ENCODE peak calls at places on chromosomes 4 and X, in eight cellular contexts. One of them, this sample, is unnamed.

GRCh38 chrX:10783451-10783995 is 163.1 kb upstream of the MID1 start:
- DNase-seq in heart right ventricle: no peak
- DNase-seq in CD4-positive, alpha-beta T cell: no peak
- DNase-seq in CD8-positive, alpha-beta T cell: no peak
- DNase-seq in AG04450: no peak
- DNase-seq in pancreas: no peak
- DNase-seq in WERI-Rb-1: no peak
- DNase-seq in OCI-LY7: no peak
- DNase-seq in this sample: no peak

GRCh38 chr4:56050584-56050983 is 101.8 kb downstream of the CEP135 start:
- DNase-seq in CD8-positive, alpha-beta T cell: no peak
- DNase-seq in CD4-positive, alpha-beta T cell: no peak
- DNase-seq in OCI-LY7: peak
- DNase-seq in AG04450: no peak
- DNase-seq in pancreas: no peak
- DNase-seq in WERI-Rb-1: no peak
- DNase-seq in heart right ventricle: no peak
- DNase-seq in this sample: no peak

GRCh38 chrX:13029831-13030771 is 14.3 kb downstream of the FAM9C start:
- DNase-seq in WERI-Rb-1: no peak
- DNase-seq in CD4-positive, alpha-beta T cell: no peak
- DNase-seq in CD8-positive, alpha-beta T cell: peak
- DNase-seq in OCI-LY7: no peak
- DNase-seq in pancreas: no peak
- DNase-seq in heart right ventricle: no peak
- DNase-seq in AG04450: no peak
- DNase-seq in this sample: no peak

GRCh38 chr4:2352171-2352570 is 66.3 kb downstream of the ZFYVE28 start:
- DNase-seq in CD4-positive, alpha-beta T cell: no peak
- DNase-seq in WERI-Rb-1: peak
- DNase-seq in CD8-positive, alpha-beta T cell: peak
- DNase-seq in OCI-LY7: no peak
- DNase-seq in AG04450: no peak
- DNase-seq in heart right ventricle: no peak
- DNase-seq in pancreas: no peak
- DNase-seq in this sample: no peak

GRCh38 chrX:31212856-31213748 is 141.3 kb upstream of the FTHL17 start:
- DNase-seq in CD8-positive, alpha-beta T cell: no peak
- DNase-seq in WERI-Rb-1: no peak
- DNase-seq in OCI-LY7: no peak
- DNase-seq in AG04450: no peak
- DNase-seq in pancreas: no peak
- DNase-seq in CD4-positive, alpha-beta T cell: no peak
- DNase-seq in heart right ventricle: no peak
- DNase-seq in this sample: no peak

GRCh38 chrX:113305496-113305895 is 464.9 kb upstream of the AMOT start:
- DNase-seq in AG04450: no peak
- DNase-seq in heart right ventricle: no peak
- DNase-seq in CD8-positive, alpha-beta T cell: no peak
- DNase-seq in WERI-Rb-1: no peak
- DNase-seq in OCI-LY7: no peak
- DNase-seq in pancreas: no peak
- DNase-seq in CD4-positive, alpha-beta T cell: no peak
- DNase-seq in this sample: no peak

GRCh38 chr4:103934178-103934789 is 214.5 kb upstream of the TACR3 start:
- DNase-seq in pancreas: no peak
- DNase-seq in heart right ventricle: no peak
- DNase-seq in WERI-Rb-1: no peak
- DNase-seq in CD4-positive, alpha-beta T cell: no peak
- DNase-seq in CD8-positive, alpha-beta T cell: no peak
- DNase-seq in OCI-LY7: peak
- DNase-seq in AG04450: peak
- DNase-seq in this sample: no peak

GRCh38 chrX:16664626-16665025 is 14.7 kb downstream of the S100G start:
- DNase-seq in heart right ventricle: no peak
- DNase-seq in WERI-Rb-1: no peak
- DNase-seq in AG04450: no peak
- DNase-seq in pancreas: no peak
- DNase-seq in CD4-positive, alpha-beta T cell: no peak
- DNase-seq in CD8-positive, alpha-beta T cell: no peak
- DNase-seq in OCI-LY7: no peak
- DNase-seq in this sample: no peak

GRCh38 chr4:84063618-84064017 is 435.5 kb downstream of the NKX6-1 start:
- DNase-seq in CD4-positive, alpha-beta T cell: no peak
- DNase-seq in pancreas: no peak
- DNase-seq in heart right ventricle: no peak
- DNase-seq in AG04450: no peak
- DNase-seq in WERI-Rb-1: peak
- DNase-seq in CD8-positive, alpha-beta T cell: no peak
- DNase-seq in OCI-LY7: no peak
- DNase-seq in this sample: no peak

GRCh38 chr4:128242601-128243000 is 45.0 kb downstream of the PGRMC2 start:
- DNase-seq in CD4-positive, alpha-beta T cell: no peak
- DNase-seq in pancreas: no peak
- DNase-seq in OCI-LY7: no peak
- DNase-seq in AG04450: no peak
- DNase-seq in heart right ventricle: no peak
- DNase-seq in WERI-Rb-1: no peak
- DNase-seq in CD8-positive, alpha-beta T cell: no peak
- DNase-seq in this sample: no peak

GRCh38 chrX:43633757-43634156 is 22.3 kb upstream of the MAOA start:
- DNase-seq in heart right ventricle: no peak
- DNase-seq in CD8-positive, alpha-beta T cell: no peak
- DNase-seq in WERI-Rb-1: no peak
- DNase-seq in pancreas: no peak
- DNase-seq in AG04450: no peak
- DNase-seq in OCI-LY7: no peak
- DNase-seq in CD4-positive, alpha-beta T cell: no peak
- DNase-seq in this sample: no peak

GRCh38 chr4:68074397-68074796 is 55.3 kb downstream of the TMPRSS11F start:
- DNase-seq in CD4-positive, alpha-beta T cell: no peak
- DNase-seq in CD8-positive, alpha-beta T cell: no peak
- DNase-seq in WERI-Rb-1: no peak
- DNase-seq in OCI-LY7: no peak
- DNase-seq in pancreas: no peak
- DNase-seq in AG04450: no peak
- DNase-seq in heart right ventricle: no peak
- DNase-seq in this sample: no peak

GRCh38 chrX:116781926-116782325 is 319.1 kb upstream of the CT83 start:
- DNase-seq in pancreas: no peak
- DNase-seq in OCI-LY7: no peak
- DNase-seq in heart right ventricle: no peak
- DNase-seq in WERI-Rb-1: no peak
- DNase-seq in CD4-positive, alpha-beta T cell: no peak
- DNase-seq in CD8-positive, alpha-beta T cell: no peak
- DNase-seq in AG04450: no peak
- DNase-seq in this sample: no peak

GRCh38 chr4:126560794-126561193 is 1072.0 kb upstream of the INTU start:
- DNase-seq in CD8-positive, alpha-beta T cell: no peak
- DNase-seq in WERI-Rb-1: no peak
- DNase-seq in AG04450: no peak
- DNase-seq in CD4-positive, alpha-beta T cell: no peak
- DNase-seq in OCI-LY7: no peak
- DNase-seq in pancreas: no peak
- DNase-seq in heart right ventricle: no peak
- DNase-seq in this sample: no peak

DNA sequence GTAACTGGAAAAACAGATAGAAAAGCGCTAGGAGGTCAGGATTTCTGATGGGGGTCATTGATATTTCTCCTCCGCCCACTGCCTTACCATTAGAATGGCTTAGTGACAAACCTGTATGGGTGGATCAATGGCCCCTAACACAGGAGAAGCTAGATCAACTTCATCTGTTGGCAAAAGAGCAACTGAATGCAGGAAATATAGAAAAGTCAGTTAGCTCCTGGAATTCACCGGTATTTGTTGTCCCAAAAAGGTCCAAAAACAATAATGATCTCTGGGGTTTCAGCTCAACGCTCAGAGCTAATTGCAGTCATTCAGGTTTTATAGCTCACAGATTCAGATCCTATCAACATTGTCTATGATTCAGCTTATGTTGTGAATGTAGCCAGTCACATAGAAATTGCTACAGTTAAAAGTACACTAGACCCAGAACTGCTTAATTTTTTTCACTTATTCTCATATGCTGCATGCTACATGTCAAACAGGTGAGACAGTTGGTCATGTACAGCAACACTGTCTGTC is 124.0 kb upstream of the ZCCHC13 start:
- DNase-seq in heart right ventricle: no peak
- DNase-seq in CD4-positive, alpha-beta T cell: no peak
- DNase-seq in CD8-positive, alpha-beta T cell: no peak
- DNase-seq in OCI-LY7: no peak
- DNase-seq in WERI-Rb-1: no peak
- DNase-seq in AG04450: no peak
- DNase-seq in pancreas: no peak
- DNase-seq in this sample: no peak
- H3K27ac ChIP-seq in heart right ventricle: no peak
- H3K27ac ChIP-seq in CD4-positive, alpha-beta T cell: no peak
- H3K27ac ChIP-seq in CD8-positive, alpha-beta T cell: no peak
- H3K27ac ChIP-seq in OCI-LY7: no peak
- H3K27ac ChIP-seq in WERI-Rb-1: no peak
- H3K27ac ChIP-seq in AG04450: no peak
- H3K27ac ChIP-seq in pancreas: no peak
- H3K27ac ChIP-seq in this sample: no peak

GRCh38 chr4:76013540-76013939 is 6.2 kb upstream of the CXCL9 start:
- DNase-seq in CD4-positive, alpha-beta T cell: no peak
- DNase-seq in AG04450: no peak
- DNase-seq in pancreas: no peak
- DNase-seq in CD8-positive, alpha-beta T cell: no peak
- DNase-seq in OCI-LY7: no peak
- DNase-seq in WERI-Rb-1: no peak
- DNase-seq in heart right ventricle: no peak
- DNase-seq in this sample: no peak

GRCh38 chr4:76011018-76011670 is 3.8 kb upstream of the CXCL9 start:
- DNase-seq in OCI-LY7: no peak
- DNase-seq in WERI-Rb-1: no peak
- DNase-seq in AG04450: no peak
- DNase-seq in heart right ventricle: no peak
- DNase-seq in pancreas: no peak
- DNase-seq in CD4-positive, alpha-beta T cell: no peak
- DNase-seq in CD8-positive, alpha-beta T cell: no peak
- DNase-seq in this sample: no peak

GRCh38 chr4:76016383-76016782 is 6.9 kb downstream of the CXCL10 start:
- DNase-seq in CD4-positive, alpha-beta T cell: no peak
- DNase-seq in AG04450: no peak
- DNase-seq in CD8-positive, alpha-beta T cell: no peak
- DNase-seq in WERI-Rb-1: no peak
- DNase-seq in pancreas: peak
- DNase-seq in heart right ventricle: no peak
- DNase-seq in OCI-LY7: no peak
- DNase-seq in this sample: no peak

GRCh38 chr4:76011700-76012387 is 4.5 kb upstream of the CXCL9 start:
- DNase-seq in CD4-positive, alpha-beta T cell: no peak
- DNase-seq in heart right ventricle: peak
- DNase-seq in WERI-Rb-1: no peak
- DNase-seq in AG04450: peak
- DNase-seq in OCI-LY7: no peak
- DNase-seq in CD8-positive, alpha-beta T cell: no peak
- DNase-seq in pancreas: no peak
- DNase-seq in this sample: no peak

DNA sequence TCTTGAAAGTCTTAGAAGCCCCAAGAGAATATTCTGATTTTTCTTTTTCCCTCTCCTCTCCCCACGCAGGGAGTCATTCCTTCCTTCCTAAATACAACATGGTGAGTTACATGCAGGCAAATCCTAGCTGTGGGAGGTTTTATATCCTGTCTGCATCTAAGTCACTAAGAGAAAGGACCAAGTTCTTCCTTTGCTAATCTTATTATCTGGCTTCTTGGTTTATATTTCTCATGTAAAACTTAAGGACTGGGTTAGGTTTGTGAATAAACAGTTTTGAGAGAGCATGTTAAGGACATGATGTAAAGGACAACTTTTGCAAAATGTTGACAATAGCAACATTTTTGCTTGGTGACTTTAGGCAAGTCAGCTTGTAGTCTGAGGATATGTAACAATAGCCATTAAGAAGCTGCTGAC is 5.1 kb upstream of the CXCL9 start:
- DNase-seq in AG04450: peak
- DNase-seq in heart right ventricle: no peak
- DNase-seq in CD4-positive, alpha-beta T cell: no peak
- DNase-seq in pancreas: no peak
- DNase-seq in OCI-LY7: no peak
- DNase-seq in CD8-positive, alpha-beta T cell: no peak
- DNase-seq in WERI-Rb-1: no peak
- DNase-seq in this sample: no peak
- H3K27ac ChIP-seq in AG04450: peak
- H3K27ac ChIP-seq in heart right ventricle: peak
- H3K27ac ChIP-seq in CD4-positive, alpha-beta T cell: no peak
- H3K27ac ChIP-seq in pancreas: no peak
- H3K27ac ChIP-seq in OCI-LY7: no peak
- H3K27ac ChIP-seq in CD8-positive, alpha-beta T cell: no peak
- H3K27ac ChIP-seq in WERI-Rb-1: no peak
- H3K27ac ChIP-seq in this sample: no peak

GRCh38 chr4:40057540-40058091 is 966 bp downstream of the N4BP2 start:
- DNase-seq in heart right ventricle: peak
- DNase-seq in WERI-Rb-1: peak
- DNase-seq in OCI-LY7: peak
- DNase-seq in AG04450: peak
- DNase-seq in pancreas: peak
- DNase-seq in CD8-positive, alpha-beta T cell: peak
- DNase-seq in CD4-positive, alpha-beta T cell: peak
- DNase-seq in this sample: peak
- H3K27ac ChIP-seq in heart right ventricle: peak
- H3K27ac ChIP-seq in WERI-Rb-1: peak
- H3K27ac ChIP-seq in OCI-LY7: peak
- H3K27ac ChIP-seq in AG04450: peak
- H3K27ac ChIP-seq in pancreas: peak
- H3K27ac ChIP-seq in CD8-positive, alpha-beta T cell: peak
- H3K27ac ChIP-seq in CD4-positive, alpha-beta T cell: peak
- H3K27ac ChIP-seq in this sample: peak

DNA sequence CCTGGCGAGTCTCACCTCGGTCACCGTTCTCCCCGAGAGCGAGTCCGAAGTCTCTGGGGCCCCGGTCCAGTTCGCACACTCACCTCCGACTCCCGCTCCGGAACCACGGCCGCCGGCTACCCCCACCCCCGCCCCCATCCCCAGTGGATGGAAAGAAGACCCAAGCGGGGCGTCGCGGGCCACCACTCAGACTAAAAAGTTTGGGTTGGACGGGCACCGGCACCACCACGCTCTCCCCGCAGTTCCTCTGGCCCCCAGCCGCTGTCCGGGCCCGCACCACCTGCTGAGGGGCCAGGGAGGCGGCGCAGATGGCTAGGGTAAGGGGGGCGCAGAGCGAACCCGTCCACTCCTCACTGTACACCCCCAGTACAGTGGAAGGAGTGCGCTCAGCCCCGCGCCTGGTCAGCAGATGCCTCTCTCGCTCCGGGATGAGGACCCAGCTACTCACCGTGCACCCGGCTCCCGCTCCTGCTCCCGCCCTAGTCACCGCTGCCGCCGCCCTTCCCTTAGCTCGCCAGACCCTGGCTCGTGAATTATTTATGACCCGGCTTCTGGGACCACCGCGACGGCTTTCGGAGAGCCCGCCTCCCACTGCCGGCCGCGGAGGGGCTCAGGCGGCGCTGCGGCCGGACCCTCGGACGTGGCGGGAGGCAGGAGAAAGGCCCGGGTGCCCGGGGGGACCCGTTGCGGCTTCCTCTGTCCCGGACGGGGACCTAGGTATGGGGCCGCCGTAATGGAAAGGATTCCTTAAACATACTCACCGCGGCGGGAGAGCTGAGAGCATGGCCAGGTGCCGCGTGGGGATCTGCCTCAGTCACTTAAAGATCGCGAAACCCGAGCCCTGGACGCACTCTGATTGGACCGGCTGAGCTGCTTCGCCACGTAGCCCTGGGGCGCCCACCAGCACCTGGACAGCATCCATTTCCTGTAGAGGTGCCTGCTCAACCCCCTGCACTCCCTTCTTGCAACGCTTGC is at the start of gene PROM1:
- DNase-seq in CD4-positive, alpha-beta T cell: no peak
- DNase-seq in CD8-positive, alpha-beta T cell: no peak
- DNase-seq in pancreas: peak
- DNase-seq in OCI-LY7: no peak
- DNase-seq in AG04450: no peak
- DNase-seq in WERI-Rb-1: peak
- DNase-seq in heart right ventricle: peak
- DNase-seq in this sample: no peak
- H3K27ac ChIP-seq in CD4-positive, alpha-beta T cell: no peak
- H3K27ac ChIP-seq in CD8-positive, alpha-beta T cell: no peak
- H3K27ac ChIP-seq in pancreas: peak
- H3K27ac ChIP-seq in OCI-LY7: no peak
- H3K27ac ChIP-seq in AG04450: no peak
- H3K27ac ChIP-seq in WERI-Rb-1: peak
- H3K27ac ChIP-seq in heart right ventricle: no peak
- H3K27ac ChIP-seq in this sample: no peak